ENCODE peak calls at places on chromosome 5, in eight cellular contexts. D is tibial nerve, I is AG10803, O is endothelial cell, Q is MCF 10A, V is cardiac fibroblast, T is OCI-LY7, B is ovary. W is an unnamed sample.

GRCh38 chr5:159965031-159965837 is 43.7 kb upstream of the TTC1 start:
- DNase-seq in B (peak), Q (peak), O (peak), T (peak), V (peak), I (peak), D (peak), W (peak)

GRCh38 chr5:155773680-155774079 is 553.3 kb upstream of the SGCD start:
- DNase-seq in T (no peak), D (no peak), B (no peak), O (no peak), V (no peak), I (no peak), Q (no peak), W (no peak)

GRCh38 chr5:135565256-135565655 is 13.5 kb downstream of the CXCL14 start:
- DNase-seq in I (peak), Q (no peak), B (no peak), V (no peak), O (no peak), T (no peak), D (no peak), W (no peak)

GRCh38 chr5:148135091-148136048 is 33.0 kb upstream of the SPINK14 start:
- DNase-seq in V (no peak), I (no peak), Q (no peak), B (no peak), T (no peak), O (no peak), D (no peak), W (no peak)

GRCh38 chr5:141513627-141514329 is 24.9 kb downstream of the PCDHGC5 start:
- DNase-seq in Q (peak), B (peak), O (peak), I (peak), T (peak), V (peak), D (peak), W (peak)

GRCh38 chr5:1951165-1951816 is 68.6 kb upstream of the IRX4 start:
- DNase-seq in B (no peak), O (no peak), D (no peak), T (no peak), Q (no peak), I (no peak), V (no peak), W (no peak)

GRCh38 chr5:14849516-14850294 is 21.9 kb downstream of the ANKH start:
- DNase-seq in D (no peak), V (no peak), Q (peak), I (peak), B (no peak), T (no peak), O (no peak), W (peak)

GRCh38 chr5:76479973-76480667 is 77.0 kb downstream of the IQGAP2 start:
- DNase-seq in T (no peak), V (no peak), O (no peak), D (no peak), I (no peak), B (no peak), Q (no peak), W (no peak)

GRCh38 chr5:78127875-78128274 is 166.6 kb downstream of the AP3B1 start:
- DNase-seq in B (no peak), Q (no peak), D (no peak), T (peak), I (no peak), V (no peak), O (peak), W (no peak)

GRCh38 chr5:128014578-128014977 is 69.0 kb upstream of the SLC12A2 start:
- DNase-seq in I (no peak), B (no peak), V (peak), T (no peak), O (no peak), D (no peak), Q (no peak), W (no peak)

GRCh38 chr5:67268233-67269011 is 71.8 kb upstream of the CD180 start:
- DNase-seq in B (peak), Q (peak), T (no peak), V (peak), D (peak), I (peak), O (no peak), W (peak)

GRCh38 chr5:153699035-153699434 is 208.6 kb downstream of the GRIA1 start:
- DNase-seq in Q (peak), V (no peak), O (no peak), I (no peak), D (no peak), T (no peak), B (no peak), W (no peak)

GRCh38 chr5:58259685-58260152 is 200.2 kb downstream of the PLK2 start:
- DNase-seq in D (no peak), Q (peak), B (no peak), T (no peak), O (no peak), V (peak), I (peak), W (peak)

GRCh38 chr5:159337291-159337974 is 7.1 kb upstream of the IL12B start:
- DNase-seq in V (peak), Q (peak), D (no peak), B (no peak), T (no peak), O (no peak), I (peak), W (peak)

GRCh38 chr5:26282190-26282589 is 756.2 kb downstream of the CDH9 start:
- DNase-seq in B (no peak), Q (no peak), I (no peak), O (no peak), V (no peak), T (no peak), D (no peak), W (no peak)

GRCh38 chr5:26482076-26482816 is 556.1 kb downstream of the CDH9 start:
- DNase-seq in Q (no peak), V (no peak), O (no peak), B (no peak), D (no peak), T (no peak), I (no peak), W (no peak)

GRCh38 chr5:160524827-160525226 is 103.2 kb downstream of the PTTG1 start:
- DNase-seq in D (no peak), I (no peak), O (no peak), V (no peak), B (no peak), T (no peak), Q (no peak), W (no peak)

GRCh38 chr5:96997265-96997859 is 61.5 kb downstream of the LNPEP start:
- DNase-seq in Q (peak), B (no peak), I (peak), V (peak), T (peak), O (peak), D (peak), W (peak)

GRCh38 chr5:129781594-129781993 is 33.7 kb downstream of the MINAR2 start:
- DNase-seq in O (no peak), T (no peak), Q (no peak), I (no peak), V (no peak), D (no peak), B (no peak), W (no peak)

GRCh38 chr5:154198611-154199230 is 8.2 kb downstream of the GALNT10 start:
- DNase-seq in D (no peak), I (peak), Q (peak), B (no peak), V (peak), O (no peak), T (no peak), W (peak)

GRCh38 chr5:11851965-11852745 is 52.1 kb downstream of the CTNND2 start:
- DNase-seq in V (no peak), Q (no peak), B (no peak), T (no peak), I (no peak), D (no peak), O (no peak), W (no peak)

GRCh38 chr5:119058979-119059529 is 11.8 kb upstream of the DMXL1 start:
- DNase-seq in B (no peak), T (no peak), D (no peak), O (no peak), I (no peak), Q (no peak), V (no peak), W (no peak)

GRCh38 chr5:170846416-170846815 is 15.4 kb upstream of the RANBP17 start:
- DNase-seq in Q (no peak), V (peak), B (no peak), T (no peak), O (no peak), I (no peak), D (no peak), W (peak)

GRCh38 chr5:176397736-176398420 is 9.3 kb downstream of the HIGD2A start:
- DNase-seq in Q (no peak), B (no peak), D (no peak), V (no peak), T (no peak), I (no peak), O (no peak), W (no peak)

GRCh38 chr5:96228449-96228848 is 204.6 kb downstream of the PCSK1 start:
- DNase-seq in B (no peak), Q (peak), I (no peak), V (peak), T (no peak), D (no peak), O (no peak), W (no peak)

GRCh38 chr5:129094924-129095797 is 612 bp downstream of the ISOC1 start:
- DNase-seq in Q (peak), I (peak), V (peak), T (peak), D (peak), O (peak), B (peak), W (peak)

GRCh38 chr5:1472964-1473628 is 27.9 kb upstream of the SLC6A3 start:
- DNase-seq in Q (no peak), D (no peak), V (no peak), I (no peak), T (no peak), B (no peak), O (no peak), W (no peak)

GRCh38 chr5:32329395-32329834 is 16.7 kb upstream of the MTMR12 start:
- DNase-seq in T (peak), B (no peak), I (peak), D (peak), Q (peak), V (peak), O (peak), W (peak)

GRCh38 chr5:10607023-10607665 is 43.3 kb downstream of the ANKRD33B start:
- DNase-seq in D (no peak), B (no peak), O (peak), Q (peak), T (peak), I (no peak), V (peak), W (peak)

DNA sequence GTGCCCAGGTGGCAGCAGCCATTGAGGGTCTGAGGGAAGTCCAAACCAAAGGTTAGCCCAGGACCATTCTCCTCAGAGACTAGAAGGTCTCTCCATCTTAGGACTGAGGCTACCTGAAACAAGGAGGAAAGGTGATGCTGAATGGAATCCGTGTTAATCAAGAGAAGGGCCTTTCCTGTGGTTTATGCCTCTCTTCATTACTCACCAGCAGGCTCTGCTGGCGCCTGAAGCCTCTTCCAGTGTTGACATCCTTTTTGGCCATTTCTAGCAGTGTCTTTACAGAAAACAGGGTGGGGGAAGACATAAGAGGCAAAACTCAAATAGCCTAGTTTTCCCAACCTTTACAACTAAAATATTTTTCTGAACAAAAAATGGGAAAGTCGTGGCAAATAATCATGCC is 98.1 kb downstream of the ENC1 start:
- DNase-seq in D (no peak), I (peak), T (no peak), V (peak), O (no peak), B (no peak), Q (peak), W (peak)
- TF ChIP-seq CTCF in D (no peak), I (peak), T (no peak), V (no peak), O (no peak), B (no peak), Q (no peak), W (peak)

GRCh38 chr5:103883143-103883542 is 320.6 kb upstream of the NUDT12 start:
- DNase-seq in I (no peak), O (no peak), D (no peak), V (no peak), T (no peak), B (no peak), Q (no peak), W (no peak)

GRCh38 chr5:103886826-103887225 is 324.2 kb upstream of the NUDT12 start:
- DNase-seq in B (no peak), O (no peak), T (no peak), D (no peak), Q (no peak), I (no peak), V (no peak), W (no peak)

GRCh38 chr5:103881560-103881959 is 319.0 kb upstream of the NUDT12 start:
- DNase-seq in D (no peak), B (no peak), T (no peak), I (no peak), O (no peak), V (no peak), Q (no peak), W (no peak)
- TF ChIP-seq CTCF in D (no peak), B (no peak), T (no peak), I (no peak), O (no peak), V (no peak), Q (no peak), W (no peak)

DNA sequence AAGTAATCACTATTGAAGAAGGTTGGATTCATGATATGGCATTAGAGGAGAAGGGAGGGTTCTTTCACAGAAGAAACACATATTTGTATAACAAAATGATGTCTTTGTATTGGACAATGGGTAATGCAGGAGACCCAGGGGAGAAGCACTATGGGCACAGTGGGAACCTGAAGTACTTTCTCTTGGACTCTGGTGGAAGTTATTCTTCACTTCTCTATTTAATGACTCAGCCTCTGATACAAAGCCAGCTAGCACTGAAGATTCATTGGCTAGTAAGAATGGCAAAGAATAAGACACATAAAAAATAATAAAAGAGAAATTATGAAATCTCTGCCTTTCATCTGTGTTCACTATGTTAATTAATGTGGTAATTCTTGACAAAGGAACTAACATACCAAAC is 149.9 kb upstream of the PRR16 start:
- DNase-seq in V (peak), I (peak), T (no peak), B (no peak), O (no peak), D (no peak), Q (peak), W (peak)
- TF ChIP-seq CTCF in V (no peak), I (no peak), T (no peak), B (no peak), O (no peak), D (no peak), Q (no peak), W (no peak)

DNA sequence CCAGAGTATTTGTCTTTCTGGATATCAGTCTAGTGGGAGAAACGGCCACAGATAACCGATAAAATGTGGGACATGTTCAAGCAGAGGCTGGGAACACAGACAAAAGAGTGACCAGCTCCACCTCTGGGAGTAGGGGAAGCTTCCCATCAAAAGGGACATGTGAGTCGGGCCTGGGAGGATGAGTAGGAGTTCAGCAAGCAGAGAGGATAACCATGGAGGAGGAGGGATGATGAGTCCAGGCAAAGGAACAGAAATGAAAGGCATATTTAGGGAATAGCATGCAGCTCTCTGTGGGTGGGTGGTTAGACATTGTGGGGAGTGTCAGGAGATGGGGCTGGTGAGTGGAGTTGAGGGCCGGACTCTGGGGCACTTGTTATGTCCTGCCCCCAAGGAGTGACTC is 61.5 kb downstream of the ERGIC1 start:
- DNase-seq in B (no peak), I (no peak), Q (no peak), T (no peak), V (no peak), D (no peak), O (no peak), W (no peak)
- TF ChIP-seq CTCF in B (no peak), I (no peak), Q (no peak), T (no peak), V (no peak), D (no peak), O (no peak), W (no peak)

GRCh38 chr5:149168276-149168675 is 27.0 kb downstream of the ABLIM3 start:
- DNase-seq in Q (no peak), B (no peak), D (no peak), V (no peak), T (no peak), O (no peak), I (no peak), W (no peak)
- TF ChIP-seq CTCF in Q (no peak), B (no peak), D (no peak), V (no peak), T (no peak), O (no peak), I (no peak), W (no peak)

DNA sequence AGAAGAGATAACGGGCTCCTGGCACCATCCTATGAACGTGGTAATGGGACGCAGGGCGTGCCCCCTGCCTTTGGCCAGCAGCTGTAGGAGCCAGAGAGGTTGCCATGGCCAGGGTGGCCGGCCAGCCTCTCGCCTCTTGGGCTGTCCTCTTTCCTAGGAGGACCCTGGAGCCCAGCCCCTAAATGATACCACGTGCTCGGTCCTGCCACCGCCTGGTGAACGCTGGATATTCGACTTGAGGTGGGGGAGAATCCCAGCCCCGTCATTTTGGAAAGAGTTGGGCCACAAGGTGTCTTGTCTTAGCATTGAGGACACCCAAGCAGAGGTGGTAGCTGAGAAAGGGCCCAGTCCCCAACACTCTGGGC is 391 bp upstream of the NRG2 start:
- DNase-seq in O (peak), Q (peak), D (no peak), V (no peak), T (no peak), B (no peak), I (no peak), W (no peak)
- TF ChIP-seq CTCF in O (no peak), Q (no peak), D (no peak), V (no peak), T (peak), B (no peak), I (no peak), W (peak)

DNA sequence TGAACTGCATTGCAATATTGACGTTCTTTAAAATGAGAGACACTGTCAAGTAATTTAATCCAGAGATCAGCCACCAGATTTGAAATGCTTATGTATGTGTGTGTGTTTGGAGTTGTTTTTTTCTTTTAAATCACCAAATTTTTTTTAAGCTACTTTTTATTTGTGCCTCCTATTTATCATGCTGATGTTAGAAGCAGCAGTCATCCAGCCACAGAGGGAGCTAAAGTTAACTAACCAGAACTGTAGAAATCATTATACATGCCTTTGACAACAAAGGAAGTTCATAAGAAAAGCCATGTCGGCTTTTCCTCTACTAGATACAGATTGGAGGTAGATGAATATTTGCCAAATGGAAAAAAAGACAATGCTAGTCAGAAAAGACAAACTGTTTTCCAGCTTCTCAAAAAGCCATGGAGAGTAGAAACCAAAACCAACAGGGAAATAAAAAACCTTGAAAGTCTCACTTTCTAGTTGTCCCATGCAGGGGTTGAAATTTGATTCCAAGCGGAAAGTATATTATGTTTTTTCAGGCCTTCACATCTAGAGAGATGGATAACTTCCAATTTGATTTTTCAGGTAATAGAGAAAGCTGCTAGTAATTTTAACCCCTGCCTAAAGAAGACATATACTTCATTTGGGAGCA is 4.5 kb downstream of the PURA start:
- DNase-seq in O (no peak), Q (no peak), D (no peak), V (peak), I (peak), T (no peak), B (no peak), W (peak)
- TF ChIP-seq CTCF in O (no peak), Q (no peak), D (peak), V (no peak), I (peak), T (peak), B (no peak), W (no peak)

GRCh38 chr5:142600092-142600491 is 85.8 kb downstream of the FGF1 start:
- DNase-seq in Q (no peak), D (no peak), I (no peak), V (no peak), O (no peak), B (no peak), T (no peak), W (no peak)

GRCh38 chr5:142602720-142603245 is 83.1 kb downstream of the FGF1 start:
- DNase-seq in B (no peak), T (no peak), D (no peak), I (no peak), Q (peak), V (peak), O (no peak), W (peak)

GRCh38 chr5:142598338-142598700 is 87.6 kb downstream of the FGF1 start:
- DNase-seq in Q (no peak), I (no peak), V (no peak), D (no peak), O (no peak), B (no peak), T (no peak), W (no peak)

GRCh38 chr5:142601432-142601831 is 84.5 kb downstream of the FGF1 start:
- DNase-seq in V (peak), Q (no peak), B (no peak), T (no peak), O (no peak), D (no peak), I (no peak), W (no peak)

GRCh38 chr5:142600611-142601360 is 85.1 kb downstream of the FGF1 start:
- DNase-seq in T (no peak), Q (no peak), B (peak), V (peak), O (no peak), D (peak), I (peak), W (peak)
- TF ChIP-seq CTCF in T (no peak), Q (no peak), B (no peak), V (no peak), O (no peak), D (no peak), I (no peak), W (peak)

GRCh38 chr5:140393738-140394137 is 7.9 kb upstream of the ANKHD1 start:
- DNase-seq in T (no peak), I (no peak), B (no peak), Q (no peak), V (no peak), D (no peak), O (no peak), W (no peak)
- TF ChIP-seq CTCF in T (no peak), I (no peak), B (no peak), Q (no peak), V (no peak), D (no peak), O (no peak), W (no peak)

DNA sequence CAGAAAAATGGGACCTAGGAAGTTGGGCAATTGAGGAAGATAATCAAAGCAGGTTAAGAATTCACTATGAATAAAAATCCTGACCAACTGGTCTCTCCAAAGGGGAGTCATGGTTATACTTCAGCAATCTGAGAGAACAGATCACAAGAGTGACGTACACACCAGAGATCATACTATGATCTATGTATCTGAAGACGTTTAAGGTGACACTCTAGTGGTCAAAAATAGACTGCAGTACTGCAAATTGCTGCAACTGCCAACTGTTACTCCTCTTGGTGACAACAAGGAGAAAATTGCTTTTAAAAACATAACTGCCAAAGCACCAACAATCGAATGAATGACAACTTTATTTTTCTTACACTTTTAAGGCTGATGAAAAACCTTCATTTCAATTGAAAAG is 4.9 kb downstream of the AK6 start:
- DNase-seq in V (peak), I (peak), B (no peak), T (peak), Q (no peak), D (no peak), O (no peak), W (peak)
- TF ChIP-seq CTCF in V (peak), I (peak), B (no peak), T (peak), Q (peak), D (no peak), O (peak), W (peak)

W was measured in choroid plexus epithelial cell.